ENCODE peak calls at places on chromosomes 11 and 22, in six cellular contexts. One of them, this sample, is unnamed.

GRCh38 chr11:113035708-113036107 is 74.5 kb downstream of the NCAM1 start:
- DNase-seq in dermis microvascular lymphatic vessel endothelial cell: no peak
- DNase-seq in NCI-H2171: no peak
- DNase-seq in NCI-H1105: no peak
- DNase-seq in GM20000: no peak
- DNase-seq in sciatic nerve: no peak
- DNase-seq in this sample: no peak

GRCh38 chr22:43921361-43921760 is 2.2 kb upstream of the PNPLA3 start:
- DNase-seq in GM20000: no peak
- DNase-seq in dermis microvascular lymphatic vessel endothelial cell: peak
- DNase-seq in sciatic nerve: no peak
- DNase-seq in NCI-H2171: no peak
- DNase-seq in NCI-H1105: no peak
- DNase-seq in this sample: no peak

GRCh38 chr11:109697140-109697843 is 275.3 kb downstream of the C11orf87 start:
- DNase-seq in NCI-H1105: peak
- DNase-seq in NCI-H2171: peak
- DNase-seq in sciatic nerve: no peak
- DNase-seq in GM20000: peak
- DNase-seq in dermis microvascular lymphatic vessel endothelial cell: peak
- DNase-seq in this sample: peak

GRCh38 chr11:22192642-22193347 is at the start of gene ANO5:
- DNase-seq in dermis microvascular lymphatic vessel endothelial cell: no peak
- DNase-seq in NCI-H2171: peak
- DNase-seq in sciatic nerve: peak
- DNase-seq in GM20000: peak
- DNase-seq in NCI-H1105: peak
- DNase-seq in this sample: peak

GRCh38 chr11:31340903-31341572 is 28.5 kb downstream of the DCDC1 start:
- DNase-seq in dermis microvascular lymphatic vessel endothelial cell: peak
- DNase-seq in sciatic nerve: no peak
- DNase-seq in NCI-H1105: no peak
- DNase-seq in GM20000: peak
- DNase-seq in NCI-H2171: no peak
- DNase-seq in this sample: peak

GRCh38 chr11:3906166-3906565 is 50.7 kb downstream of the STIM1 start:
- DNase-seq in NCI-H2171: no peak
- DNase-seq in NCI-H1105: no peak
- DNase-seq in sciatic nerve: no peak
- DNase-seq in dermis microvascular lymphatic vessel endothelial cell: no peak
- DNase-seq in GM20000: no peak
- DNase-seq in this sample: no peak

GRCh38 chr11:1168721-1169161 is 11.0 kb downstream of the MUC5AC start:
- DNase-seq in NCI-H1105: no peak
- DNase-seq in dermis microvascular lymphatic vessel endothelial cell: no peak
- DNase-seq in GM20000: no peak
- DNase-seq in sciatic nerve: no peak
- DNase-seq in NCI-H2171: no peak
- DNase-seq in this sample: no peak

GRCh38 chr11:114075891-114076441 is 16.5 kb downstream of the ZBTB16 start:
- DNase-seq in NCI-H2171: no peak
- DNase-seq in GM20000: no peak
- DNase-seq in sciatic nerve: no peak
- DNase-seq in NCI-H1105: no peak
- DNase-seq in dermis microvascular lymphatic vessel endothelial cell: peak
- DNase-seq in this sample: peak

GRCh38 chr11:107592813-107593212 is 1.9 kb downstream of the ELMOD1 start:
- DNase-seq in NCI-H2171: no peak
- DNase-seq in GM20000: no peak
- DNase-seq in dermis microvascular lymphatic vessel endothelial cell: no peak
- DNase-seq in NCI-H1105: no peak
- DNase-seq in sciatic nerve: no peak
- DNase-seq in this sample: no peak

GRCh38 chr11:495537-495931 is 11.5 kb downstream of the RNH1 start:
- DNase-seq in dermis microvascular lymphatic vessel endothelial cell: peak
- DNase-seq in GM20000: peak
- DNase-seq in NCI-H2171: no peak
- DNase-seq in sciatic nerve: no peak
- DNase-seq in NCI-H1105: no peak
- DNase-seq in this sample: no peak

GRCh38 chr11:46120711-46121327 is 435 bp downstream of the PHF21A start:
- DNase-seq in dermis microvascular lymphatic vessel endothelial cell: peak
- DNase-seq in GM20000: peak
- DNase-seq in sciatic nerve: no peak
- DNase-seq in NCI-H1105: peak
- DNase-seq in NCI-H2171: peak
- DNase-seq in this sample: peak

GRCh38 chr22:41584881-41585280 is 4.8 kb downstream of the PMM1 start:
- DNase-seq in sciatic nerve: no peak
- DNase-seq in GM20000: no peak
- DNase-seq in NCI-H2171: no peak
- DNase-seq in NCI-H1105: no peak
- DNase-seq in dermis microvascular lymphatic vessel endothelial cell: no peak
- DNase-seq in this sample: no peak

GRCh38 chr22:28034760-28035401 is 115.8 kb upstream of the PITPNB start:
- DNase-seq in NCI-H2171: peak
- DNase-seq in NCI-H1105: peak
- DNase-seq in dermis microvascular lymphatic vessel endothelial cell: peak
- DNase-seq in GM20000: no peak
- DNase-seq in sciatic nerve: peak
- DNase-seq in this sample: peak

GRCh38 chr22:46068908-46069481 is 81.3 kb upstream of the PPARA start:
- DNase-seq in NCI-H1105: no peak
- DNase-seq in GM20000: no peak
- DNase-seq in dermis microvascular lymphatic vessel endothelial cell: peak
- DNase-seq in NCI-H2171: no peak
- DNase-seq in sciatic nerve: peak
- DNase-seq in this sample: no peak

GRCh38 chr11:9047986-9048522 is 43.3 kb downstream of the SCUBE2 start:
- DNase-seq in dermis microvascular lymphatic vessel endothelial cell: no peak
- DNase-seq in sciatic nerve: no peak
- DNase-seq in GM20000: no peak
- DNase-seq in NCI-H2171: peak
- DNase-seq in NCI-H1105: no peak
- DNase-seq in this sample: no peak

GRCh38 chr22:49032821-49033220 is 794.9 kb downstream of the BRD1 start:
- DNase-seq in sciatic nerve: no peak
- DNase-seq in dermis microvascular lymphatic vessel endothelial cell: no peak
- DNase-seq in NCI-H1105: no peak
- DNase-seq in GM20000: no peak
- DNase-seq in NCI-H2171: no peak
- DNase-seq in this sample: no peak